ENCODE peak calls at places on chromosomes 2 and 18, in seven cellular contexts. C, Q, V, M, R, A and J are unnamed samples.

GRCh38 chr18:74225193-74225840 is 66.4 kb downstream of the CYB5A start:
- DNase-seq in A (no peak), C (peak), Q (peak), M (no peak), R (peak), V (no peak), J (no peak)

GRCh38 chr2:175837046-175837445 is 165.0 kb downstream of the LNPK start:
- DNase-seq in R (no peak), M (no peak), Q (no peak), A (no peak), C (no peak), V (no peak), J (no peak)

GRCh38 chr2:85770369-85770768 is 16.6 kb downstream of the ATOH8 start:
- DNase-seq in M (no peak), C (no peak), V (no peak), R (no peak), Q (no peak), A (no peak), J (no peak)

GRCh38 chr18:63940008-63940407 is 9.1 kb upstream of the HMSD start:
- DNase-seq in V (no peak), Q (no peak), R (no peak), A (no peak), C (no peak), M (no peak), J (no peak)

GRCh38 chr2:37167636-37168182 is 10.9 kb upstream of the EIF2AK2 start:
- DNase-seq in A (no peak), R (no peak), C (no peak), Q (no peak), M (no peak), V (no peak), J (no peak)

GRCh38 chr2:150767924-150768801 is 280.7 kb upstream of the RND3 start:
- DNase-seq in Q (no peak), M (no peak), C (no peak), A (no peak), R (no peak), V (no peak), J (no peak)

GRCh38 chr18:6056171-6056932 is 161.0 kb upstream of the TMEM200C start:
- DNase-seq in R (no peak), A (peak), C (no peak), Q (peak), V (no peak), M (no peak), J (no peak)

GRCh38 chr2:189763908-189764661 is 1.5 kb upstream of the OSGEPL1 start:
- DNase-seq in V (no peak), C (no peak), M (no peak), Q (peak), R (no peak), A (no peak), J (no peak)

GRCh38 chr2:10283106-10284062 is 19.3 kb upstream of the HPCAL1 start:
- DNase-seq in C (peak), M (no peak), V (peak), Q (peak), A (peak), R (peak), J (no peak)

GRCh38 chr2:29033172-29033571 is 41.2 kb downstream of the PCARE start:
- DNase-seq in M (no peak), R (no peak), Q (no peak), V (no peak), A (no peak), C (no peak), J (no peak)

GRCh38 chr18:10142496-10143160 is 228.8 kb downstream of the VAPA start:
- DNase-seq in Q (no peak), M (no peak), R (no peak), C (no peak), A (no peak), V (no peak), J (peak)
- TF ChIP-seq SIN3A in Q (no peak), M (no peak), R (no peak), C (no peak), A (no peak), V (no peak), J (no peak)

GRCh38 chr2:241965931-241966412 is 96.4 kb downstream of the RTP5 start:
- DNase-seq in C (no peak), V (peak), R (peak), M (peak), Q (peak), A (peak), J (no peak)
- TF ChIP-seq SIN3A in C (no peak), V (peak), R (no peak), M (no peak), Q (peak), A (no peak), J (no peak)

GRCh38 chr2:215685218-215685962 is 249.5 kb upstream of the FN1 start:
- DNase-seq in R (no peak), M (no peak), A (no peak), C (no peak), Q (no peak), V (no peak), J (no peak)
- TF ChIP-seq SIN3A in R (no peak), M (no peak), A (no peak), C (no peak), Q (no peak), V (no peak), J (no peak)

GRCh38 chr2:105791229-105791628 is 46.5 kb downstream of the NCK2 start:
- DNase-seq in M (no peak), R (no peak), A (no peak), Q (no peak), C (no peak), V (no peak), J (no peak)
- TF ChIP-seq SIN3A in M (no peak), R (no peak), A (no peak), Q (no peak), C (no peak), V (no peak), J (no peak)

DNA sequence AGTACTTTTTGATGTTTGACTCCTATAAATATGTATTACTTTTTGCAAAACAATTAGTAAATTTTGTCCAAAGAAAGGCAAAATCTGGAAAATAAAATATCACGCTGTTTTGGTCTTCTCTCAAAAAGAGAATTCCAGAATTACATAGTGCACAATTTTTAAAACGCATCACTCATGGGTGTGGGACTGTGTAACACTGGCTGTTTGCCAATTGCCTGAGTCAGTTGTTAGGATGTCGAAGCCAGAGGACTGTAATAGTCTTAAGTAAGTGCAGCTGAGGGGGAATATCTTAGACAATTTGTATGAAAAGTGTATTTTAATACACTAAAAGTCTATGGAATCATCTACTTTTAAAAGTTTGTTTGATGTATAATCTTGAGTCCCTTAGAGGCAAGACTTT is 24.1 kb upstream of the EPHA4 start:
- DNase-seq in Q (no peak), A (no peak), R (no peak), C (no peak), M (no peak), V (no peak), J (no peak)
- TF ChIP-seq SIN3A in Q (no peak), A (no peak), R (no peak), C (no peak), M (no peak), V (no peak), J (no peak)

GRCh38 chr18:50076245-50076644 is 118.7 kb downstream of the MYO5B start:
- DNase-seq in M (no peak), C (no peak), Q (no peak), R (no peak), A (no peak), V (no peak), J (no peak)

GRCh38 chr18:50083708-50084107 is 111.2 kb downstream of the MYO5B start:
- DNase-seq in Q (no peak), C (no peak), V (no peak), A (no peak), M (no peak), R (no peak), J (no peak)

GRCh38 chr18:50079571-50080295 is 115.2 kb downstream of the MYO5B start:
- DNase-seq in V (no peak), C (no peak), A (no peak), M (no peak), Q (no peak), R (no peak), J (no peak)

GRCh38 chr18:50075772-50076171 is 119.2 kb downstream of the MYO5B start:
- DNase-seq in Q (peak), V (no peak), R (no peak), M (no peak), C (no peak), A (no peak), J (no peak)

GRCh38 chr18:50080932-50081560 is 113.9 kb downstream of the MYO5B start:
- DNase-seq in A (no peak), M (no peak), V (peak), C (no peak), Q (peak), R (no peak), J (no peak)
- TF ChIP-seq SIN3A in A (no peak), M (no peak), V (peak), C (no peak), Q (no peak), R (no peak), J (no peak)